ENCODE peak calls at places on chromosomes 2 and 18, in ten cellular contexts. J, E, A, X, N, C, Q, T, H and V are unnamed samples.

GRCh38 chr18:27994571-27994970 is 182.4 kb downstream of the CDH2 start:
- DNase-seq in C (no peak), A (no peak), H (no peak), X (no peak), J (no peak), E (no peak), T (no peak), N (no peak), Q (no peak), V (no peak)

GRCh38 chr2:86703704-86704370 is 16.3 kb upstream of the RMND5A start:
- DNase-seq in N (no peak), X (no peak), A (peak; percentile 38), T (peak; percentile 66), E (no peak), C (no peak), Q (peak; percentile 57), J (no peak), H (peak; percentile 72), V (peak; percentile 57)

GRCh38 chr2:1769703-1770422 is 25.5 kb upstream of the PXDN start:
- DNase-seq in Q (peak; percentile 46), T (peak; percentile 81), N (peak; percentile 54), H (peak; percentile 70), J (peak; percentile 75), X (no peak), E (no peak), A (no peak), C (peak; percentile 97), V (peak; percentile 25)

GRCh38 chr2:166609183-166609959 is 115.3 kb upstream of the SCN7A start:
- DNase-seq in N (no peak), T (no peak), J (no peak), A (no peak), Q (no peak), H (no peak), E (no peak), C (peak; percentile 80), X (no peak), V (no peak)

GRCh38 chr2:207226243-207226642 is 60.5 kb upstream of the KLF7 start:
- DNase-seq in N (no peak), A (no peak), E (no peak), T (no peak), Q (no peak), H (no peak), X (no peak), J (no peak), C (no peak), V (no peak)

GRCh38 chr2:238286551-238286950 is 1.9 kb downstream of the PER2 start:
- DNase-seq in N (no peak), Q (peak; percentile 74), X (no peak), T (peak; percentile 65), C (no peak), E (peak; percentile 61), H (peak; percentile 88), A (no peak), J (no peak), V (peak; percentile 51)

GRCh38 chr2:20633001-20633400 is 17.9 kb downstream of the HS1BP3 start:
- DNase-seq in N (no peak), A (no peak), H (peak; percentile 8), T (no peak), X (no peak), C (no peak), Q (no peak), E (no peak), J (no peak), V (no peak)

GRCh38 chr2:197500503-197501179 is 462 bp downstream of the HSPE1 start:
- DNase-seq in E (no peak), H (no peak), C (no peak), X (no peak), J (no peak), N (no peak), Q (no peak), T (no peak), A (no peak), V (no peak)

GRCh38 chr2:143284087-143284675 is 155.0 kb downstream of the ARHGAP15 start:
- DNase-seq in Q (no peak), X (no peak), T (no peak), J (peak; percentile 35), N (no peak), H (no peak), A (no peak), E (no peak), C (peak; percentile 78), V (no peak)

GRCh38 chr2:43225788-43226557 is 433 bp downstream of the ZFP36L2 start:
- DNase-seq in A (no peak), J (peak; percentile 84), N (peak; percentile 68), T (no peak), H (peak; percentile 87), C (peak; percentile 56), X (peak; percentile 52), Q (peak; percentile 70), E (no peak), V (no peak)